ENCODE peak calls at places on chromosomes 16 and 17, in five cellular contexts. C is cardiac muscle cell, Y is heart left ventricle, G is fibroblast of lung, D is mucosa of descending colon. V is an unnamed sample.

GRCh38 chr17:50034504-50035364 is 21.2 kb upstream of the ITGA3 start:
- DNase-seq in C (no peak), Y (no peak), G (no peak), D (peak; percentile 21), V (no peak)

GRCh38 chr17:3964203-3965122 is at the start of gene ATP2A3:
- DNase-seq in C (peak; percentile 31), Y (peak; percentile 77), G (no peak), D (peak; percentile 88), V (no peak)

GRCh38 chr17:4903051-4903818 is at the start of gene CHRNE:
- DNase-seq in C (peak; percentile 81), Y (no peak), G (peak; percentile 79), D (peak; percentile 79), V (peak; percentile 42)

GRCh38 chr17:67478266-67479118 is 101.4 kb downstream of the PITPNC1 start:
- DNase-seq in C (no peak), Y (no peak), G (no peak), D (no peak), V (no peak)

GRCh38 chr17:74239169-74239568 is 25.8 kb downstream of the TTYH2 start:
- DNase-seq in C (no peak), Y (no peak), G (peak; percentile 47), D (no peak), V (peak; percentile 17)

GRCh38 chr16:3637371-3637923 is 17.0 kb upstream of the DNASE1 start:
- DNase-seq in C (peak; percentile 55), Y (no peak), G (no peak), D (no peak), V (no peak)

GRCh38 chr16:84047626-84048025 is 5.0 kb upstream of the SLC38A8 start:
- DNase-seq in C (no peak), Y (peak; percentile 53), G (no peak), D (peak; percentile 27), V (no peak)

GRCh38 chr17:75365931-75366275 is 39.6 kb downstream of the GRB2 start:
- DNase-seq in C (no peak), Y (no peak), G (no peak), D (no peak), V (no peak)

GRCh38 chr17:59723607-59724006 is 16.2 kb downstream of the VMP1 start:
- DNase-seq in C (no peak), Y (no peak), G (no peak), D (no peak), V (no peak)

GRCh38 chr17:64627797-64628196 is 34.3 kb downstream of the SMURF2 start:
- DNase-seq in C (no peak), Y (no peak), G (no peak), D (no peak), V (no peak)

GRCh38 chr16:648071-648785 is 937 bp upstream of the WDR90 start:
- DNase-seq in C (peak; percentile 37), Y (no peak), G (no peak), D (peak; percentile 90), V (no peak)

GRCh38 chr17:47914296-47914948 is 18.4 kb downstream of the SP2 start:
- DNase-seq in C (no peak), Y (no peak), G (no peak), D (no peak), V (no peak)

GRCh38 chr17:77666881-77667395 is 291.6 kb upstream of the TNRC6C start:
- DNase-seq in C (no peak), Y (no peak), G (no peak), D (no peak), V (no peak)

GRCh38 chr16:80166082-80166481 is 374.7 kb upstream of the DYNLRB2 start:
- DNase-seq in C (no peak), Y (no peak), G (no peak), D (no peak), V (no peak)

GRCh38 chr17:7858487-7858832 is 657 bp downstream of the CYB5D1 start:
- DNase-seq in C (peak; percentile 62), Y (peak; percentile 68), G (peak; percentile 49), D (peak; percentile 66), V (no peak)

GRCh38 chr16:50699345-50700159 is 6.1 kb downstream of the NOD2 start:
- DNase-seq in C (no peak), Y (no peak), G (no peak), D (peak; percentile 62), V (no peak)

GRCh38 chr17:21263351-21263750 is 10.1 kb upstream of the NATD1 start:
- DNase-seq in C (no peak), Y (no peak), G (peak; percentile 42), D (peak; percentile 5), V (no peak)

GRCh38 chr17:65978881-65979280 is 213.1 kb downstream of the CEP112 start:
- DNase-seq in C (no peak), Y (no peak), G (peak; percentile 16), D (no peak), V (no peak)

GRCh38 chr16:87447323-87447722 is 45.5 kb downstream of the ZCCHC14 start:
- DNase-seq in C (no peak), Y (no peak), G (peak; percentile 95), D (no peak), V (no peak)

GRCh38 chr16:87728026-87728425 is 37.8 kb downstream of the KLHDC4 start:
- DNase-seq in C (no peak), Y (no peak), G (peak; percentile 11), D (no peak), V (no peak)

GRCh38 chr17:81040791-81041337 is 5.9 kb downstream of the BAIAP2 start:
- DNase-seq in C (no peak), Y (no peak), G (no peak), D (no peak), V (no peak)

GRCh38 chr16:17224859-17225258 is 245.9 kb downstream of the XYLT1 start:
- DNase-seq in C (no peak), Y (no peak), G (peak; percentile 88), D (no peak), V (peak; percentile 9)

GRCh38 chr16:65315004-65315398 is 193.1 kb upstream of the CDH11 start:
- DNase-seq in C (no peak), Y (peak; percentile 72), G (no peak), D (peak; percentile 48), V (peak; percentile 54)

DNA sequence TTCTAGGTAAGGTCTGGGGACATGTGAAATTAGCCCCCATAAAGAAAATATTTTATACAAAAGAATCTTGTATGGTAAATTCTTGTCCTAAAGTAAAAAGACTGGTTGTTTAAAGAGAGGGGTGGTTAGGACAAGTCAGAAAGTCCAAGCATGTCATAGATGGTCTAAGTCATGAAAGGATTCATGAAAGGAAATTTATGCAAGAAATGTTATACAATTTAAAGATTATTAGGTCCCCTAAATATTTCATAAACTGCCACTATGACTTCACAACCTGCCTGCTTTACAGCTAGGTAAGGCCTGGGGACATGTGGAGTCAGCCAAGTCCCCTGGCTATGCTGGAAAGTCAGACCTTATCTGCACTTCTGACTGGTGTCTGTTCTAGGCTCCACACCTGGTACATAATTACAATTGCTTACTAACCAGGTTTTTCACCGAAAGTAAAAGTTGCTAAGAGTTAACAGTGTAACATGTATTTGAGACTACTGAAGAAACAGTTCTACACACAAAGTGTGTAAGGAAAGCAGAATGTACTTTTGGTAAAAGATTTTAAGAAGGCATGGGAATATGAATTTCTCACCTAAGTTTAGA is 17.0 kb downstream of the N4BP1 start:
- DNase-seq in C (no peak), Y (no peak), G (no peak), D (no peak), V (no peak)
- H3K9me3 ChIP-seq in C (peaks cover 5% of the 10 kb centered on the region), Y (no peaks in the 10 kb centered on the region), G (no peaks in the 10 kb centered on the region), D (peaks cover 19% of the 10 kb centered on the region), V (no peaks in the 10 kb centered on the region)

DNA sequence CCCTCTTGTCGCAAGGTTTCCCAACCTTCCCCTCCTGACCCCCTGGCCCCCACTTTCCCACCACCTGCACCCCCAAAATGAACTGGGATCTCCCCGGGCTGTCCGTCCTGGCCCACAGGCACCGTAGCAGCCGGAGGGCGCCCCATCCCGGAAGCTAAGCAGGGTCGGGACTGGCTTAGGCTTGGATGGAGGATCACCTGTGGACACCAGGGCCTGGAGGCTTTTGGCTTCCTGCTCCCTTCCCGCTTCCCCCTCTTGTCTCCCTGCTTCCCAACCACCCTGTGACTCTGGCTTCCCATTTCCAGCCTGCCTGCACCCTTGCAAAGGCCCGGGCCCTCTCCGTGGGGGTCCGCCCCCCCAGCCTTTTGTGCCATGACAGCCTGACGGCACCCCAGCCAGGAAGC is 2291.3 kb downstream of the TP53TG3F start:
- DNase-seq in C (no peak), Y (no peak), G (no peak), D (peak; percentile 14), V (no peak)
- H3K9me3 ChIP-seq in C (no peaks in the 10 kb centered on the region), Y (no peaks in the 10 kb centered on the region), G (no peaks in the 10 kb centered on the region), D (peaks cover 97% of the 10 kb centered on the region), V (no peaks in the 10 kb centered on the region)

DNA sequence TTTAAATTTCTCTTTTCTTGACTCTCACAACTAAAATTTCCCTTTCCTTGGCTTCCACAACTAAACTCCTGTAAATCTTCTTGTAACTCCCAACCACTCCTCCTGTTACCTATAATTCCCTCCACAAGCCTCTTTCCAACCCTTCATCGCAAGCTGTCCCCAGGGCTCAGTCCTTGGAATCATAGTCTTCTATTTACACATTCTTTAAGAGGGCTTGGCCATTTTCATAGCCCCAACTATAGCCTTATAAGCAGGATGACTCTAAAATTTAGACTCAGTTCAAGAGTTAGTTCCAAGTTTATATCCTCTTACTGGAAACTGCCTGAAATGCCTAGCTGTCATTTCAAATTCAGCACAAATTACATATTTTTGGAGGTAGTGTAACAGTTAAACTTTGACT is 23.9 kb downstream of the GLG1 start:
- DNase-seq in C (no peak), Y (no peak), G (no peak), D (no peak), V (no peak)
- H3K9me3 ChIP-seq in C (no peaks in the 10 kb centered on the region), Y (no peaks in the 10 kb centered on the region), G (no peaks in the 10 kb centered on the region), D (no peaks in the 10 kb centered on the region), V (no peaks in the 10 kb centered on the region)

DNA sequence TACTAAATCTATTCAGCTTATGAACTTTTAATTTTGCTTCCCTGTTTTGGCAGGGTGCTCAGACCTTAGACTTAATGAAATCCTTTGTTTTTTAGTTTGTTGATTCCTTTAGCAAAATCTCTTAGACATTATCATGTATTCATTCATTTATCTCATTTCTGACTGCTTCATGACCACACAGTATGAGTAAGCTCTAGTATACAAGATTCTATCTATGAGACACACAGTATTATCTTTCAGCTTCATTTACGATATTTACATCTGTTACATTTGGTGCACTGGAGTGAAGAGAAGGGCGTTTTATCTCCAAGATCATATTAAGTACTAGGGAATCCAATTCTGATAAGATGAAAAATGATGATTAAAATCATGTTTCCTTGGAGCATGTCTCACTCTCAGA is 448.1 kb upstream of the CA10 start:
- DNase-seq in C (no peak), Y (no peak), G (no peak), D (no peak), V (no peak)
- H3K9me3 ChIP-seq in C (no peaks in the 10 kb centered on the region), Y (no peaks in the 10 kb centered on the region), G (no peaks in the 10 kb centered on the region), D (no peaks in the 10 kb centered on the region), V (no peaks in the 10 kb centered on the region)

DNA sequence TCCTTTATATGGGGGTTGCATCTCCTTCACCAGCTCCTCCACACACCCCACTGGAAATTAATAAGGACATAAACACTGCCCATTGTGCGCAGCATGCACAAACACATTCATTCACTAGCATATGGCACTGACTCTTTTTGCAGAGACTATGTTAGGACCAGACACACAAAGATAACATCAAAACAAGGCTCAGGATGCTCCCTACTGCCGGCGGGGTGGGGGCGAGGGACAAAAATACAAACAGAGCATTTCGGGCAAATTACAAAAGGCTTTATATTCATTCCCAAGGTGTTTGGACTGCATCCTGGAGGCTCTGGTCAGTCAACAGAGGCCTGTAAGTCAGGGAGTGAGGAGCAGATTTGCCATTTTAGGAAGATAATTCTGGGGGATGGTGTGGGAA is 299.7 kb downstream of the SLC39A11 start:
- DNase-seq in C (no peak), Y (no peak), G (no peak), D (no peak), V (no peak)
- H3K9me3 ChIP-seq in C (no peaks in the 10 kb centered on the region), Y (no peaks in the 10 kb centered on the region), G (no peaks in the 10 kb centered on the region), D (peaks cover 5% of the 10 kb centered on the region), V (peaks cover 10% of the 10 kb centered on the region)

V was measured in thoracic aorta.